ENCODE peak calls at places on chromosome 9, in four cellular contexts. B is Ammon's horn, L is psoas muscle, Y is hepatocyte. P is an unnamed sample.

GRCh38 chr9:78666818-78667429 is 370.0 kb downstream of the PSAT1 start:
- DNase-seq in B (no peak), L (no peak), Y (no peak), P (no peak)

GRCh38 chr9:120787906-120788305 is 5.3 kb downstream of the FBXW2 start:
- DNase-seq in B (no peak), L (no peak), Y (no peak), P (no peak)

GRCh38 chr9:138078846-138079245 is 201.3 kb downstream of the CACNA1B start:
- DNase-seq in B (no peak), L (no peak), Y (no peak), P (no peak)

GRCh38 chr9:128124873-128125574 is 2.5 kb downstream of the PTGES2 start:
- DNase-seq in B (peak; percentile 63), L (peak; percentile 65), Y (peak; percentile 76), P (peak; percentile 24)

GRCh38 chr9:137304383-137305059 is 2.5 kb upstream of the NRARP start:
- DNase-seq in B (no peak), L (no peak), Y (peak; percentile 13), P (no peak)

GRCh38 chr9:26540094-26540493 is 352.5 kb downstream of the CAAP1 start:
- DNase-seq in B (no peak), L (no peak), Y (no peak), P (no peak)

GRCh38 chr9:12903316-12903715 is 128.5 kb downstream of the LURAP1L start:
- DNase-seq in B (no peak), L (no peak), Y (no peak), P (no peak)

GRCh38 chr9:126326228-126327015 is at the start of gene MVB12B:
- DNase-seq in B (no peak), L (peak; percentile 49), Y (peak; percentile 73), P (peak; percentile 43)

GRCh38 chr9:91580136-91580535 is 156.5 kb upstream of the NFIL3 start:
- DNase-seq in B (no peak), L (no peak), Y (no peak), P (no peak)

GRCh38 chr9:114153761-114154596 is 1.4 kb upstream of the COL27A1 start:
- DNase-seq in B (no peak), L (no peak), Y (peak; percentile 79), P (no peak)